ENCODE peak calls at places on chromosomes 4 and X, in eight cellular contexts. G is right lobe of liver, V is mammary epithelial cell, U is transverse colon, F is PC-3, Q is Karpas-422, A is tibial artery, O is GM23338. R is an unnamed sample. For H3K4me1, the result is how much of the 10 kb centered on the place peaks cover.

GRCh38 chrX:17082831-17083230 is 136.4 kb downstream of the REPS2 start:
- DNase-seq in G (no peak), O (peak), V (peak), A (no peak), U (no peak), Q (peak), F (peak), R (no peak)

GRCh38 chrX:2967998-2968909 is 38.1 kb upstream of the ARSH start:
- DNase-seq in A (no peak), G (no peak), U (peak), O (peak), Q (no peak), V (peak), F (peak), R (peak)

GRCh38 chr4:115484479-115484878 is 371.1 kb upstream of the NDST4 start:
- DNase-seq in G (no peak), F (no peak), V (no peak), A (no peak), O (no peak), Q (no peak), U (no peak), R (no peak)

GRCh38 chr4:125187621-125188176 is 127.1 kb upstream of the FAT4 start:
- DNase-seq in V (peak), Q (no peak), O (no peak), A (no peak), G (no peak), F (peak), U (no peak), R (no peak)

GRCh38 chr4:40379248-40379647 is 44.1 kb downstream of the CHRNA9 start:
- DNase-seq in Q (no peak), U (no peak), F (no peak), G (no peak), O (peak), V (no peak), A (no peak), R (no peak)

GRCh38 chr4:107278791-107279481 is 242.8 kb upstream of the DKK2 start:
- DNase-seq in F (no peak), U (no peak), O (no peak), A (no peak), V (no peak), Q (no peak), G (no peak), R (peak)

GRCh38 chr4:61805979-61806378 is 605.9 kb downstream of the ADGRL3 start:
- DNase-seq in V (peak), G (no peak), Q (no peak), U (no peak), A (no peak), O (no peak), F (peak), R (no peak)

GRCh38 chrX:119871245-119871598 is 311 bp downstream of the RNF113A start:
- DNase-seq in O (no peak), G (no peak), V (no peak), U (no peak), A (no peak), F (no peak), Q (no peak), R (no peak)

GRCh38 chr4:1379801-1380331 is 26.4 kb downstream of the NKX1-1 start:
- DNase-seq in A (no peak), O (no peak), G (peak), V (no peak), F (no peak), U (no peak), Q (no peak), R (no peak)

DNA sequence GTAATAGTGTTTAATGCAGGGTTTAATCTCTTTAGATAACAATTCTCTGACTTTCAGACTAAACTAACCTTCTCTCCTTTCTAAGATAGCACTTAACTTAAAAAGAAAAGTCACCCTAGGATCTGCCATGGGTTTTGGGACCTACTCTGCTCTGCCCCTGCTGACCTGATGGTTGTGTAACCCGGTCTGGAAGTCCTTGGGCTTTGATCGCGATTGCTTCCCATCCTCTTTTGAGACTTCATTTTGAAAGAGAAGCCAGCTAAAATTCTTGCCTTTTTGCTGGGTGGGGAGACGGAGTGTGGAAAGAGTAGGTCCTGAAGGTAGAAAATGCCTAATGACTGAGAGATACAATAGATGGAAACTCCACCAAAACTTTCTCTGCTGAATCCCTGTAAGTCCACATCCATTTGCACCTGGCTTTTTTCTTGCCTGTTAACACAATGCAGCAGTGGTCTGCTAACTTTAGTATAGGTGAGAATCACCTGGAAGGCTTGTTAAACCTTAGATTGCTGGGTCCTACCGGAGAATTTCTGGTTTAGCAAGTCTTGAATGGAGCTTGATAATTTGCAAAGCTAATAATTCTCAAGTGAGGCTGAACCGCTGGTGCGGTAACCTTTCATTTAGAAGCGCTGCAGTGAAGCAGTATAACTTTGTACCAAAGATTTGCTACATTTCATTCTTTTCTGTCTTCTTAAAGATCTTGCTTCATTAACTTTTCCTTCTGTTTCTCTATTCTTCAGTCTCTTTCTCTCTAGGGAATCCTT is 45.6 kb upstream of the CCSER1 start:
- DNase-seq in O (peak), V (no peak), F (no peak), G (no peak), Q (peak), U (no peak), A (no peak), R (no peak)
- H3K4me1 ChIP-seq in O (under half), V (under half), F (under half), G (under half), Q (half or more), U (under half), A (under half), R (under half)

DNA sequence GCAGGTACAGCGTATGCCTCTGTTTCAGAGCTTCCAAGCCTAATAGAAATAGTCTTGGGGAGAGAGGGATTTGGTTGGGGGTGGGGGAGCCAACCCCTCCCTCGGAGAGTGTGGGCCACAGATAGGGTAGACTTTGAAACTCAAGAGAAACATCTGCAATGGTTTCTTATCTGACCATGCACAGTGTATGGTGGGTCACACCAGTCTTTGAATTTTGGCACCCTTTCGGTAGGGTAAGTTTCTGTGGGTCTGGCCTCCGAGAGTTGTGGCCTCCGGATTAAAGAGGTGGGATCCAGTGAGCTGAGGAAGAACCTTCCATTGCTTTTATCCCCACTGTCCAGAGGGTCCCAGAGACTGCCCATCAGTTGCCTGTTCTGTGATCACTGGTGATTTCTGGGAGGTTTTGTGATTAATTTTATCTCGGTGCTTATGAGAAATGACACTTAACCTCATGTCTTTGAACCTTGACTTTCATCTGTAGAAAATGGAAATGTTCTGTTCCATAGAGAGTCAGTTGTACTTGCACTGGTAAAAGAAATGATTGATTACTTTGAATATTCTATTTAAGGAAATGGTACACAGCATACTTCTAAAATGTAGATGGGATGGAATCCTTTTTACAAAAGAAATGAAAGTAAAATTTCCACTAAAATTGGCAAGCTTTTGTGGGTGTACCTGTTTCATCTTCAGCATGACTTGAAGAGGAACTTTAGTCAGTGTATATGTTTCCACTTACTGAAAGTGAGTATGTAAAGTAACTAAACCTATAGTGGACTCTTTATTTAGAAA is 62.7 kb downstream of the TMEM131L start:
- DNase-seq in U (no peak), O (no peak), Q (no peak), G (no peak), A (no peak), V (no peak), F (no peak), R (no peak)
- H3K4me1 ChIP-seq in U (under half), O (under half), Q (half or more), G (half or more), A (half or more), V (under half), F (under half), R (under half)

GRCh38 chrX:133362538-133362937 is 52.8 kb downstream of the GPC4 start:
- DNase-seq in Q (no peak), V (no peak), G (no peak), A (no peak), O (no peak), F (peak), U (no peak), R (no peak)
- H3K4me1 ChIP-seq in Q (under half), V (under half), G (under half), A (under half), O (half or more), F (under half), U (under half), R (under half)

DNA sequence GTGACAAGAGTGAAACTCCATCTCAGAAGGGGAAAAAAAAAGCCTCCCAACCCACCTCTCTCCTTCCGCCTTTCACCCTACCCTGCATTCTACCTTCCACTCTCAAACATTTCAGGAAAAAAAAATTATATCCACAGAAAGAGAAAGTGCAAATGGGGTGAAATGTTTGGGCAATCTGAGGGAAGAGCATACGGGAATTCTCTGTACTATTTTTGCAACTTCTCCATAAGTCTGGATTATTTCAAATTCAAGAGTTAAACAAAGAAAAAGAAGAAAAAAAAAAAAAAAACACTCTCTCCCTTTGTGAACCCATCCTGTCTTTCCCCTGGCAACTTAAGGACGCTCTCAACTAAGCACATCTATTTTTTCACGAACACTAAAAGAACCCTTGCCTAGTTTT is 41.3 kb downstream of the AFAP1 start:
- DNase-seq in A (no peak), O (no peak), V (no peak), Q (no peak), F (no peak), G (no peak), U (no peak), R (no peak)
- H3K4me1 ChIP-seq in A (under half), O (under half), V (under half), Q (under half), F (under half), G (under half), U (under half), R (under half)

GRCh38 chrX:41334866-41335589 is 1.1 kb downstream of the DDX3X start:
- DNase-seq in G (peak), A (peak), U (peak), F (peak), Q (peak), V (peak), O (peak), R (peak)
- H3K4me1 ChIP-seq in G (half or more), A (under half), U (under half), F (under half), Q (half or more), V (under half), O (under half), R (under half)

R was measured in SJSA1.